ENCODE peak calls at places on chromosomes 11 and 22, in ten cellular contexts. M is DMS153; T is NCI-H1092; K is glomerular endothelial cell; N is T follicular helper cell; W is stimulated activated CD8-positive, alpha-beta memory T cell treated with anti-CD3 and anti-CD28 coated beads, Interleukin-12 subunit alpha, Interleukin-12 subunit beta, amount 100 ng/mL, for 4 hours; X is uterus; Y is KBM-7; V is iPS-NIHi11; G is OCI-LY7. I is an unnamed sample.

GRCh38 chr11:87926250-87926970 is 248.8 kb downstream of the RAB38 start:
- DNase-seq in N (no peak), Y (no peak), M (no peak), G (no peak), K (no peak), X (no peak), T (no peak), V (peak; percentile 8), W (no peak), I (peak; percentile 95)

GRCh38 chr22:39388261-39389011 is 11.1 kb upstream of the TAB1 start:
- DNase-seq in W (peak; percentile 61), T (peak; percentile 74), K (peak; percentile 14), G (no peak), V (peak; percentile 100), Y (no peak), X (peak; percentile 83), N (no peak), M (peak; percentile 15), I (no peak)

GRCh38 chr11:134785660-134786284 is 373.7 kb upstream of the B3GAT1 start:
- DNase-seq in Y (no peak), W (no peak), X (no peak), T (no peak), N (no peak), K (no peak), G (no peak), M (no peak), V (no peak), I (no peak)

GRCh38 chr11:62678770-62679696 is at the start of gene UBXN1:
- DNase-seq in N (peak; percentile 77), X (peak; percentile 93), K (no peak), T (peak; percentile 89), M (peak; percentile 56), Y (peak; percentile 91), V (peak; percentile 90), G (peak; percentile 87), W (peak; percentile 74), I (peak; percentile 86)

GRCh38 chr11:30991376-30991775 is 378.2 kb downstream of the DCDC1 start:
- DNase-seq in W (no peak), M (no peak), X (no peak), Y (no peak), V (no peak), G (no peak), T (no peak), K (no peak), N (no peak), I (no peak)

GRCh38 chr11:43268786-43269185 is 43.0 kb upstream of the API5 start:
- DNase-seq in T (no peak), G (no peak), V (peak; percentile 45), N (no peak), W (no peak), K (no peak), M (no peak), X (no peak), Y (no peak), I (no peak)

GRCh38 chr11:64990222-64990918 is 6.4 kb downstream of the BATF2 start:
- DNase-seq in T (no peak), M (no peak), V (no peak), X (no peak), K (no peak), N (no peak), Y (no peak), G (peak; percentile 74), W (no peak), I (peak; percentile 39)

GRCh38 chr22:30947821-30948454 is 20.6 kb downstream of the MORC2 start:
- DNase-seq in Y (peak; percentile 44), K (peak; percentile 50), T (no peak), V (no peak), W (no peak), X (no peak), M (peak; percentile 29), G (peak; percentile 44), N (no peak), I (peak; percentile 11)